ENCODE peak calls at places on chromosomes 4 and X, in seven cellular contexts. C, F, I, R, Y, G and N are unnamed samples.

GRCh38 chrX:64885850-64886249 is 90.4 kb downstream of the ZC4H2 start:
- DNase-seq in C (no peak), F (peak), I (no peak), R (no peak), Y (no peak), G (no peak), N (no peak)

GRCh38 chrX:97828454-97828853 is 944.7 kb downstream of the RPA4 start:
- DNase-seq in C (no peak), F (no peak), I (no peak), R (no peak), Y (no peak), G (no peak), N (no peak)

GRCh38 chr4:83618431-83618830 is 82.5 kb downstream of the GPAT3 start:
- DNase-seq in C (no peak), F (peak), I (no peak), R (peak), Y (peak), G (no peak), N (peak)

GRCh38 chr4:25915359-25915716 is 1.3 kb downstream of the SMIM20 start:
- DNase-seq in C (no peak), F (peak), I (no peak), R (no peak), Y (no peak), G (no peak), N (no peak)

GRCh38 chr4:139709660-139710059 is 44.0 kb downstream of the MGST2 start:
- DNase-seq in C (no peak), F (no peak), I (no peak), R (no peak), Y (no peak), G (no peak), N (no peak)

GRCh38 chr4:127469575-127470289 is 163.0 kb upstream of the INTU start:
- DNase-seq in C (no peak), F (no peak), I (no peak), R (no peak), Y (no peak), G (no peak), N (no peak)

GRCh38 chr4:87849612-87850011 is 16.8 kb downstream of the MEPE start:
- DNase-seq in C (no peak), F (no peak), I (no peak), R (peak), Y (no peak), G (no peak), N (no peak)

GRCh38 chr4:165680821-165681220 is 192.2 kb upstream of the TLL1 start:
- DNase-seq in C (no peak), F (no peak), I (no peak), R (no peak), Y (no peak), G (no peak), N (no peak)

GRCh38 chr4:151665022-151665421 is 95.8 kb downstream of the GATB start:
- DNase-seq in C (no peak), F (no peak), I (no peak), R (no peak), Y (no peak), G (no peak), N (no peak)

GRCh38 chrX:70096052-70096451 is 33.8 kb downstream of the OTUD6A start:
- DNase-seq in C (no peak), F (peak), I (no peak), R (peak), Y (no peak), G (no peak), N (peak)

GRCh38 chr4:22417408-22417807 is 98.5 kb downstream of the ADGRA3 start:
- DNase-seq in C (no peak), F (no peak), I (no peak), R (peak), Y (no peak), G (no peak), N (peak)

GRCh38 chr4:128512767-128513322 is 225.2 kb upstream of the PGRMC2 start:
- DNase-seq in C (no peak), F (no peak), I (no peak), R (peak), Y (no peak), G (no peak), N (no peak)

GRCh38 chr4:101119141-101119540 is 228.2 kb downstream of the PPP3CA start:
- DNase-seq in C (no peak), F (no peak), I (no peak), R (no peak), Y (no peak), G (no peak), N (no peak)

GRCh38 chrX:16012250-16012649 is 111.1 kb upstream of the GRPR start:
- DNase-seq in C (no peak), F (no peak), I (no peak), R (no peak), Y (peak), G (no peak), N (no peak)

GRCh38 chr4:1403591-1404572 is 2.4 kb downstream of the NKX1-1 start:
- DNase-seq in C (no peak), F (no peak), I (peak), R (no peak), Y (no peak), G (peak), N (peak)

GRCh38 chr4:144645102-144645469 is 870 bp upstream of the HHIP start:
- DNase-seq in C (no peak), F (no peak), I (no peak), R (no peak), Y (no peak), G (no peak), N (no peak)